ENCODE peak calls at places on chromosomes 1 and 21, in six cellular contexts. U is uterus, A is heart left ventricle, Z is erythroblast, W is H54, E is GM12891. B is an unnamed sample.

GRCh38 chr1:53279556-53280160 is 41.3 kb upstream of the MAGOH start:
- DNase-seq in U (no peak), A (no peak), Z (no peak), W (no peak), E (no peak), B (no peak)

GRCh38 chr1:235999259-235999925 is 65.5 kb downstream of the NID1 start:
- DNase-seq in U (peak), A (peak), Z (no peak), W (peak), E (peak), B (no peak)

GRCh38 chr21:25870084-25870483 is 135.3 kb downstream of the GABPA start:
- DNase-seq in U (no peak), A (no peak), Z (no peak), W (no peak), E (no peak), B (no peak)

GRCh38 chr1:44542415-44543063 is 131.7 kb downstream of the TMEM53 start:
- DNase-seq in U (no peak), A (no peak), Z (no peak), W (no peak), E (no peak), B (no peak)

GRCh38 chr21:34744801-34745200 is 76.0 kb downstream of the CLIC6 start:
- DNase-seq in U (no peak), A (no peak), Z (no peak), W (no peak), E (no peak), B (no peak)

GRCh38 chr1:160704250-160704649 is 7.4 kb downstream of the CD48 start:
- DNase-seq in U (no peak), A (peak), Z (no peak), W (no peak), E (no peak), B (no peak)

GRCh38 chr1:43525995-43526394 is 4.7 kb upstream of the PTPRF start:
- DNase-seq in U (no peak), A (no peak), Z (no peak), W (peak), E (no peak), B (peak)

GRCh38 chr1:204600968-204601367 is 84.6 kb downstream of the LRRN2 start:
- DNase-seq in U (no peak), A (no peak), Z (no peak), W (no peak), E (no peak), B (no peak)

GRCh38 chr1:18948913-18949688 is 7.4 kb downstream of the IFFO2 start:
- DNase-seq in U (peak), A (no peak), Z (no peak), W (no peak), E (no peak), B (no peak)

GRCh38 chr1:97186381-97186780 is 464.8 kb downstream of the PTBP2 start:
- DNase-seq in U (no peak), A (no peak), Z (peak), W (no peak), E (no peak), B (no peak)

GRCh38 chr1:207034998-207035397 is 2.4 kb upstream of the C1orf116 start:
- DNase-seq in U (no peak), A (no peak), Z (no peak), W (peak), E (no peak), B (no peak)

GRCh38 chr21:16419188-16419874 is 689.5 kb downstream of the USP25 start:
- DNase-seq in U (peak), A (peak), Z (no peak), W (no peak), E (no peak), B (no peak)

GRCh38 chr1:63073530-63074306 is 248.6 kb upstream of the FOXD3 start:
- DNase-seq in U (no peak), A (no peak), Z (no peak), W (no peak), E (peak), B (peak)

GRCh38 chr1:206002833-206003532 is at the start of gene RAB7B:
- DNase-seq in U (peak), A (peak), Z (no peak), W (no peak), E (no peak), B (no peak)

GRCh38 chr1:67752306-67752705 is 67.3 kb downstream of the GADD45A start:
- DNase-seq in U (no peak), A (no peak), Z (no peak), W (no peak), E (no peak), B (no peak)

GRCh38 chr1:43370564-43370963 is 2.8 kb upstream of the ELOVL1 start:
- DNase-seq in U (no peak), A (no peak), Z (no peak), W (no peak), E (no peak), B (no peak)

DNA sequence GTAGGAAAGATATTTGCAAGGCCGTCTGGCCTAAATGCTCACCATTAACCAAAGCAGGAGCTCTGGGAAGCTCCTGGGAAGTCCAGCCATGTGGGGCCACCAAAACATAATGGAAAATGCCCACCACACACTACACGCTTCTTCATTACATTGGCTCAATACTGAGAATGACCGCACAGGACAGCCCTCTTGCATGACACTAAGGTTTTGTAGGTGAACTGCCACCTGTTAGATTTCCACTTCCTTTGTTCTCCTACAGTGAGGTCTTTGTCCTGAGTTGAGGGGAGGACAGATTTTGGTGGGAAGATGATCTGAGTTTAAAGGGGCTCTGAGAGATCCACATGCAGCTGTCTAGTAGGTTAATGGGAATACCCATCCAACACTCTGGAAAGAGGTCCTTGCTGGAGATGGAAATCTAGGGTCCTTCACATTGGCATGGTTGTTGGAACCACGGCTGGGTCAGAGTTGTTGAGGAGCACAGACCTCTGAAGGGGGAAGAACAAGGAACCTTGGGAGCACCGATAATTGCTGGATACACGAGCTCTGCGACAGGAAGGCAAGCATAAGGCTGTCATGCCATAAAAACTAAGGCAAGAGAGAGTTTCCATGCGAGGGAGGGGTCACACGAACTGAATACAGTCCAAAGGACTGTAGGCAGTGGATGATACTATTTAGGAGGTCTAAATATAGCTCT is 105.4 kb upstream of the IRF2BP2 start:
- DNase-seq in U (no peak), A (no peak), Z (no peak), W (no peak), E (no peak), B (no peak)
- TF ChIP-seq POLR2A in U (no peak), A (no peak), Z (no peak), W (no peak), E (no peak), B (no peak)

GRCh38 chr1:177983824-177984528 is 14.1 kb upstream of the SEC16B start:
- DNase-seq in U (peak), A (peak), Z (no peak), W (peak), E (no peak), B (no peak)
- TF ChIP-seq POLR2A in U (no peak), A (no peak), Z (no peak), W (no peak), E (no peak), B (no peak)

GRCh38 chr1:165915480-165916395 is 88.3 kb downstream of the UCK2 start:
- DNase-seq in U (no peak), A (no peak), Z (peak), W (no peak), E (no peak), B (no peak)
- TF ChIP-seq POLR2A in U (no peak), A (no peak), Z (no peak), W (no peak), E (no peak), B (no peak)

GRCh38 chr1:234772345-234773147 is 162.6 kb upstream of the IRF2BP2 start:
- DNase-seq in U (peak), A (peak), Z (peak), W (peak), E (peak), B (peak)
- TF ChIP-seq POLR2A in U (no peak), A (no peak), Z (peak), W (peak), E (peak), B (no peak)

DNA sequence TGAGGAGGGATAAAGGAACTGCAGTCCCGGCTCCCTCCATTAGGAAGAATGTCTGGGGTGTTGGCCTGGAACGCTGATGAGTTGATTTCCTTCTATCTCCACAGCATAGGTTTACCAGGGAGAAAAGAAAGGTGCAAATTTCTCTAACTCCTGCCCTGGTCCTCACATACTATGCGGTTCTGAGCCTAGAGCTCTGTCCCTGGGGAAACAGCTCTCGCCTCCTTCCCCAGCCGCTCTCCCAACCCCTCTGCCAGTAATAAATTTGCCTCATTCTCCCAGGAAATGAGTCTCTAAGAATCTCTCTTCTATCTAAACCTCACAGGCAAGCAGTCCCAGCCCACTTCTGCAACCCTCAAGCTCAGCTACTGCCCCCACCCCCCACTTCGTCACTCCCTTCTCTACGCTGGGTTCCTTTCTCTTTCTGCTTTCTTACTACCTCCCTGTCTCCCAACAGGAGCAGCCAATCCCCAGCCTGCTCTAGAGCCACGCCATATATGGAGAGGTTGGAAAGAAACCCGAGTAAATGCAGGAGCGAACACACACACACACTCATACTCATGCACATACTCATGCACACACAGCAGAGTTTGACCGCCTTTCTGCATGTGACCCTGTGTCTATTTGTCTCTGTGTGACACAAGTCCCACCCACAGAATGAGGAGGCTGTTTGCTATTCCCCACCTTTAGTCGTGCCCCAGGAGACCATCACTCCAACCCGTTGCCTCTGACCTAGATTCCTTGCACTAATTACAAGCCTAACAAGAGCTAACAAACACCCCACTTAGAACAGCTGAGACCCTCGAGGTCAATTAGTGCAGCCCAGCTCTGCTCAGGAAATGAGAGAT is 13.4 kb downstream of the PLEKHO1 start:
- DNase-seq in U (peak), A (peak), Z (peak), W (peak), E (no peak), B (no peak)
- TF ChIP-seq POLR2A in U (peak), A (peak), Z (no peak), W (peak), E (peak), B (no peak)

GRCh38 chr1:224213438-224214119 is 30.5 kb downstream of the DEGS1 start:
- DNase-seq in U (no peak), A (no peak), Z (peak), W (no peak), E (no peak), B (peak)
- TF ChIP-seq POLR2A in U (no peak), A (no peak), Z (no peak), W (no peak), E (no peak), B (no peak)

DNA sequence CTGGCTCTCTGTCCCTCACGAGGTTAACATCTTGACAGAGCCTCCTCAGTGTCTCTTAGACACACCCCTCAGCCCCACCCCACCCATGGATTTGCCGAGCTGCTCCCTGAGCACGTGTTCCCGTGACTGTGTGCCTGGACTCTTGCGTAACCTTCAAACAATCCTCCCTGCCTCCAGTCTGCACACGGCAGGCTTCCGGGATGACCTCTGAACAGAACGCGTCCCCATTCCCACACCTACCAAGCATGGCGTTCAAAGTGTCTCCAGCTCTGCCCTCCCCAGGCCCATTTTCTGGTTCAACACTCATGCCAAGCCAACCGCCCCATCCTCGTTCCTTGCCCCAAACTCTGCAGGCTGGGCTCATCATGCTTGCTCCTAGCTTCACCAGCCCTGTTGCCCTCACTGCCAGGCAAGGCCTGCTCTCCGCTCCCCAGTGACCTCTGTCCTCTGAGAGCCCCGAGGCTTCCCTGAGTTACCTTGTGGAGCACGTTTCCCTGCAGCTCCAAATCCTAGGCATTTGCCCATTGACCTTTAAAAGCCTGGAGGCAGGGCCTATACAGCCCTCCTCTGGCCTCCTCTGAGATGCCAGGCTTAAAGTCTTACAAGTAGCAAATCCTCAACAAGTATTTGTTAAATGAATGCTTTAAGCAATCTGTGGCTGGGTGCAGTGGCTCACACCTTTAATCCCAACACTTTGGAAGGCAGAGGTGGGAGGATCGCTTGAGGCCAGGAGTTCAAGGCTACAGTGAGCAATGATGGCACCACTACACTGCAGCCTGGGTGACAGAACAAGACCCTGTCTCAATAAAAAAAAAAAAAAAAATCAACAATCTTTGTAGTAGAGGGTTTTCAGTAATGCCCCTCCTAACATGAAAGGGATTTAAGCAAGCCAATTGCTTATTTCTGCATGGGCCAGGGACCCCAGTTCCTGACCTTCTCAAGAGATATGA is 5.0 kb downstream of the AGT start:
- DNase-seq in U (no peak), A (no peak), Z (no peak), W (no peak), E (no peak), B (no peak)
- TF ChIP-seq POLR2A in U (no peak), A (no peak), Z (no peak), W (no peak), E (no peak), B (no peak)